ENCODE peak calls at places on chromosomes 4 and X, in five cellular contexts. One of them, this sample, is unnamed.

GRCh38 chr4:13905543-13905942 is 278.0 kb upstream of the BOD1L1 start:
- DNase-seq in midbrain: no peak
- DNase-seq in T-helper 1 cell: no peak
- DNase-seq in GM19239: no peak
- DNase-seq in activated naive CD4-positive, alpha-beta T cell: no peak
- DNase-seq in this sample: no peak

GRCh38 chr4:79024371-79024770 is 85.1 kb upstream of the PAQR3 start:
- DNase-seq in GM19239: no peak
- DNase-seq in activated naive CD4-positive, alpha-beta T cell: no peak
- DNase-seq in T-helper 1 cell: no peak
- DNase-seq in midbrain: no peak
- DNase-seq in this sample: no peak

GRCh38 chr4:156788782-156789181 is 182.8 kb downstream of the PDGFC start:
- DNase-seq in activated naive CD4-positive, alpha-beta T cell: no peak
- DNase-seq in midbrain: no peak
- DNase-seq in GM19239: no peak
- DNase-seq in T-helper 1 cell: no peak
- DNase-seq in this sample: no peak

GRCh38 chr4:6236816-6237390 is 32.7 kb upstream of the WFS1 start:
- DNase-seq in midbrain: no peak
- DNase-seq in T-helper 1 cell: no peak
- DNase-seq in activated naive CD4-positive, alpha-beta T cell: no peak
- DNase-seq in GM19239: no peak
- DNase-seq in this sample: no peak

GRCh38 chr4:122621010-122621616 is at the start of gene IL21:
- DNase-seq in GM19239: no peak
- DNase-seq in midbrain: no peak
- DNase-seq in activated naive CD4-positive, alpha-beta T cell: no peak
- DNase-seq in T-helper 1 cell: peak; percentile 50
- DNase-seq in this sample: no peak

GRCh38 chr4:675036-675804 is 878 bp downstream of the MYL5 start:
- DNase-seq in T-helper 1 cell: no peak
- DNase-seq in midbrain: no peak
- DNase-seq in activated naive CD4-positive, alpha-beta T cell: no peak
- DNase-seq in GM19239: no peak
- DNase-seq in this sample: peak; percentile 65

GRCh38 chrX:102966701-102967100 is 29.6 kb downstream of the RAB40AL start:
- DNase-seq in T-helper 1 cell: no peak
- DNase-seq in midbrain: no peak
- DNase-seq in activated naive CD4-positive, alpha-beta T cell: no peak
- DNase-seq in GM19239: no peak
- DNase-seq in this sample: no peak

GRCh38 chrX:48913605-48914366 is 2.3 kb upstream of the SLC35A2 start:
- DNase-seq in midbrain: no peak
- DNase-seq in GM19239: no peak
- DNase-seq in activated naive CD4-positive, alpha-beta T cell: no peak
- DNase-seq in T-helper 1 cell: no peak
- DNase-seq in this sample: no peak

GRCh38 chr4:177023951-177024350 is 231.2 kb upstream of the VEGFC start:
- DNase-seq in GM19239: no peak
- DNase-seq in activated naive CD4-positive, alpha-beta T cell: no peak
- DNase-seq in T-helper 1 cell: no peak
- DNase-seq in midbrain: no peak
- DNase-seq in this sample: no peak

GRCh38 chrX:41472231-41472815 is 25.2 kb downstream of the NYX start:
- DNase-seq in T-helper 1 cell: no peak
- DNase-seq in midbrain: no peak
- DNase-seq in activated naive CD4-positive, alpha-beta T cell: no peak
- DNase-seq in GM19239: no peak
- DNase-seq in this sample: no peak